ENCODE peak calls at places on chromosomes 7 and 10, in five cellular contexts. Z is psoas muscle, S is NCI-H2029, X is uterus, F is cardiac fibroblast. N is an unnamed sample.

GRCh38 chr10:34955391-34955790 is 134.8 kb downstream of the CUL2 start:
- DNase-seq in Z (no peak), F (no peak), S (no peak), X (no peak), N (peak)

GRCh38 chr7:129611246-129612111 is at the start of gene NRF1:
- DNase-seq in F (peak), X (peak), S (peak), Z (peak), N (peak)

GRCh38 chr10:58063854-58064480 is 203.7 kb downstream of the IPMK start:
- DNase-seq in S (no peak), Z (no peak), F (no peak), X (no peak), N (no peak)

GRCh38 chr7:17406756-17407155 is 108.3 kb downstream of the AHR start:
- DNase-seq in S (no peak), F (peak), Z (no peak), X (no peak), N (no peak)

GRCh38 chr7:70131807-70132565 is 533.7 kb downstream of the AUTS2 start:
- DNase-seq in Z (no peak), S (peak), F (no peak), X (no peak), N (no peak)

GRCh38 chr7:35596061-35596460 is 98.9 kb downstream of the HERPUD2 start:
- DNase-seq in X (no peak), F (peak), S (no peak), Z (no peak), N (no peak)

GRCh38 chr10:60456053-60456452 is 66.4 kb upstream of the ANK3 start:
- DNase-seq in Z (no peak), S (no peak), F (peak), X (no peak), N (no peak)

GRCh38 chr7:114444196-114444595 is 29.6 kb downstream of the FOXP2 start:
- DNase-seq in F (no peak), S (no peak), Z (no peak), X (no peak), N (no peak)

GRCh38 chr10:113007821-113008220 is 57.8 kb downstream of the TCF7L2 start:
- DNase-seq in S (no peak), X (no peak), F (no peak), Z (no peak), N (no peak)

GRCh38 chr10:48353246-48353645 is 46.8 kb downstream of the MAPK8 start:
- DNase-seq in F (no peak), Z (no peak), X (no peak), S (no peak), N (no peak)

GRCh38 chr7:140260767-140261486 is 84.1 kb upstream of the KDM7A start:
- DNase-seq in X (no peak), Z (no peak), F (no peak), S (peak), N (no peak)

GRCh38 chr7:1747004-1747801 is 77.1 kb downstream of the ELFN1 start:
- DNase-seq in F (no peak), X (no peak), Z (no peak), S (no peak), N (no peak)

GRCh38 chr7:135744938-135745701 is 3.5 kb downstream of the FAM180A start:
- DNase-seq in S (no peak), F (peak), Z (no peak), X (no peak), N (no peak)

GRCh38 chr7:93055543-93056107 is 62.2 kb downstream of the SAMD9 start:
- DNase-seq in Z (no peak), S (peak), X (no peak), F (peak), N (no peak)

GRCh38 chr10:18446205-18446604 is 205.2 kb downstream of the NSUN6 start:
- DNase-seq in Z (no peak), S (no peak), F (no peak), X (no peak), N (no peak)

GRCh38 chr10:108601856-108602255 is 1321.5 kb downstream of the XPNPEP1 start:
- DNase-seq in F (no peak), Z (no peak), X (no peak), S (no peak), N (no peak)

GRCh38 chr10:761376-761775 is 71.9 kb upstream of the DIP2C start:
- DNase-seq in S (no peak), Z (no peak), F (no peak), X (no peak), N (no peak)